ENCODE peak calls at places on chromosomes 3 and 15, in five cellular contexts. H, Y, J, T and P are unnamed samples.

GRCh38 chr3:111338059-111338698 is 203.8 kb upstream of the CD96 start:
- DNase-seq in T (no peak), Y (peak), J (peak), H (peak), P (no peak)

GRCh38 chr3:123424999-123425386 is 23.9 kb downstream of the ADCY5 start:
- DNase-seq in J (no peak), T (no peak), Y (no peak), H (no peak), P (no peak)

GRCh38 chr3:37941608-37942540 is 48.7 kb upstream of the VILL start:
- DNase-seq in Y (no peak), J (peak), H (no peak), T (no peak), P (peak)

GRCh38 chr3:172449468-172450149 is 1.4 kb upstream of the GHSR start:
- DNase-seq in T (no peak), J (peak), H (no peak), Y (no peak), P (no peak)

GRCh38 chr3:172524611-172525010 is 1.4 kb upstream of the TNFSF10 start:
- DNase-seq in H (no peak), Y (no peak), J (no peak), T (no peak), P (no peak)

GRCh38 chr3:145094355-145094941 is 1066.5 kb downstream of the PLOD2 start:
- DNase-seq in H (no peak), Y (peak), J (peak), T (no peak), P (no peak)

GRCh38 chr3:81339040-81339845 is 422.2 kb downstream of the GBE1 start:
- DNase-seq in T (no peak), H (no peak), J (peak), Y (no peak), P (no peak)

GRCh38 chr15:47439146-47439869 is 278.0 kb upstream of the SEMA6D start:
- DNase-seq in J (peak), Y (no peak), H (no peak), T (no peak), P (no peak)

GRCh38 chr3:9402410-9403228 is 5.2 kb downstream of the SETD5 start:
- DNase-seq in H (no peak), T (no peak), Y (no peak), J (no peak), P (no peak)

GRCh38 chr15:74621546-74621920 is 5.9 kb downstream of the CLK3 start:
- DNase-seq in T (no peak), H (no peak), J (no peak), Y (no peak), P (no peak)

GRCh38 chr15:68431037-68431791 is 749 bp downstream of the ITGA11 start:
- DNase-seq in T (no peak), H (no peak), Y (no peak), J (no peak), P (peak)

GRCh38 chr15:69997701-69998273 is 99.9 kb downstream of the TLE3 start:
- DNase-seq in J (no peak), H (no peak), T (no peak), Y (peak), P (peak)

GRCh38 chr3:169863458-169863899 is 6.3 kb downstream of the LRRC31 start:
- DNase-seq in J (peak), T (no peak), H (peak), Y (peak), P (peak)

GRCh38 chr15:58457466-58457965 is 25.7 kb downstream of the LIPC start:
- DNase-seq in T (peak), H (no peak), J (no peak), Y (no peak), P (no peak)

GRCh38 chr15:33443699-33444098 is 132.9 kb downstream of the RYR3 start:
- DNase-seq in T (no peak), J (no peak), H (no peak), Y (no peak), P (no peak)

GRCh38 chr3:14876942-14877341 is 58.2 kb downstream of the FGD5 start:
- DNase-seq in Y (no peak), J (peak), T (peak), H (peak), P (peak)

GRCh38 chr3:15102256-15102655 is 3.3 kb upstream of the RBSN start:
- DNase-seq in J (no peak), T (peak), H (peak), Y (no peak), P (peak)

GRCh38 chr3:133437391-133438093 is 37.7 kb downstream of the BFSP2 start:
- DNase-seq in T (no peak), J (peak), H (no peak), Y (no peak), P (no peak)

GRCh38 chr3:88113311-88114162 is 36.2 kb upstream of the C3orf38 start:
- DNase-seq in Y (peak), J (peak), T (no peak), H (peak), P (peak)

GRCh38 chr3:41352526-41352925 is 153.2 kb downstream of the CTNNB1 start:
- DNase-seq in H (no peak), T (no peak), Y (no peak), J (no peak), P (no peak)

GRCh38 chr15:92681141-92681622 is 25.6 kb upstream of the FAM174B start:
- DNase-seq in J (peak), Y (no peak), H (no peak), T (no peak), P (no peak)

GRCh38 chr3:53493997-53494791 is at the start of gene CACNA1D:
- DNase-seq in T (no peak), H (no peak), Y (peak), J (no peak), P (no peak)

GRCh38 chr3:123881771-123882170 is 2.4 kb downstream of the MYLK start:
- DNase-seq in J (no peak), H (no peak), Y (no peak), T (no peak), P (no peak)

GRCh38 chr3:37987751-37988179 is 2.8 kb upstream of the VILL start:
- DNase-seq in T (no peak), Y (no peak), J (no peak), H (no peak), P (no peak)

GRCh38 chr15:55695432-55695831 is 47.5 kb downstream of the PRTG start:
- DNase-seq in J (no peak), T (no peak), H (no peak), Y (no peak), P (no peak)

GRCh38 chr3:197224034-197224444 is 74.4 kb downstream of the DLG1 start:
- DNase-seq in T (no peak), J (peak), H (no peak), Y (peak), P (no peak)

GRCh38 chr3:111695584-111696213 is 100.6 kb upstream of the ZBED2 start:
- DNase-seq in Y (no peak), J (peak), H (no peak), T (no peak), P (no peak)

GRCh38 chr3:152331018-152331541 is 62.4 kb downstream of the MBNL1 start:
- DNase-seq in T (no peak), H (no peak), J (peak), Y (peak), P (no peak)

GRCh38 chr3:108420926-108421325 is 89.5 kb downstream of the MYH15 start:
- DNase-seq in J (no peak), Y (no peak), T (no peak), H (no peak), P (no peak)

GRCh38 chr3:65500398-65501306 is 538.1 kb downstream of the MAGI1 start:
- DNase-seq in H (no peak), T (no peak), J (peak), Y (no peak), P (no peak)

GRCh38 chr15:73887481-73887880 is 14.1 kb downstream of the TBC1D21 start:
- DNase-seq in H (no peak), Y (no peak), J (no peak), T (no peak), P (no peak)

GRCh38 chr3:37474936-37475335 is 300.6 kb upstream of the LRRFIP2 start:
- DNase-seq in T (no peak), J (no peak), Y (no peak), H (no peak), P (no peak)

GRCh38 chr3:79985866-79986265 is 218.1 kb upstream of the ROBO1 start:
- DNase-seq in J (no peak), H (no peak), T (no peak), Y (no peak), P (no peak)

GRCh38 chr3:193788189-193788946 is 195.4 kb downstream of the OPA1 start:
- DNase-seq in H (no peak), J (peak), T (no peak), Y (peak), P (peak)

GRCh38 chr3:61613666-61614065 is 52.3 kb downstream of the PTPRG start:
- DNase-seq in T (no peak), Y (no peak), H (no peak), J (no peak), P (no peak)

GRCh38 chr15:100001405-100001804 is 268.2 kb upstream of the LYSMD4 start:
- DNase-seq in J (no peak), H (no peak), Y (no peak), T (no peak), P (peak)

GRCh38 chr3:49006591-49007067 is 562 bp upstream of the WDR6 start:
- DNase-seq in Y (no peak), H (no peak), T (peak), J (peak), P (no peak)

GRCh38 chr3:49005298-49005680 is 1.9 kb upstream of the WDR6 start:
- DNase-seq in J (no peak), H (no peak), T (no peak), Y (no peak), P (no peak)

GRCh38 chr3:49005998-49006397 is 1.2 kb upstream of the WDR6 start:
- DNase-seq in Y (no peak), H (no peak), T (no peak), J (no peak), P (no peak)

GRCh38 chr3:49007771-49008528 is 759 bp downstream of the WDR6 start:
- DNase-seq in T (peak), Y (peak), H (peak), J (peak), P (peak)

DNA sequence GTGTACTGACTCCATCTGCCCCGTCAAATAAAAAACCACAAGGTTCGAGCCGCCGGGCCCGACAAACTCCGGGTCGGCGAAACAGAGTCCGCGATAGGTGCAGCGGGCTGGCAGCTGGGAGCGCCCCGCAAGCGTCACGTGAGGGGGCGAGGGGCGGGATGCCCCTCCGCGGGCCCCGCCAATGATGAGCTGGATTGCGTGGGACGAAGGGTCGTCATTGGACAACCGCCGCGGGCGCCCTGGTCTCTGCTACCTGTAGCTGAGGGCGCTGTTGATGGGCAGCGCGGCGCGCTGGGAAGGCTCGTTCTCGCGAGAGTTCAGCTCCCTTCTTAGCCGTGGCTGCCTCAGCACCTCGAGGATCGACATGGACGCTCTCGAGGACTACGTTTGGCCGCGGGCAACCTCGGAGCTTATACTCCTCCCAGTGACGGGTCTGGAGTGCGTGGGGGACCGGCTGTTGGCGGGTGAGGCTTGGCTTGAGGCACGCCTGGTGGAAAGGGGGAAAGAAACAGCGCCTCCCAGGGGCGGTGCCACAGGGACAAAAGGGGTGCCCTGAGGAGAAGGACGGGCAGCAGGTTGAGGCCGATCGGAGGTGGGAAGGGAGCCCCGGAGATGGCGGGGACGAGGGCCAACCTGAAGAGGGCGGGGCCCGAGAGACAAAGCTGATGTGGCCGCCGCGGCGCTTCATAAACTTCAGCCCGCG is at the start of gene WDR6:
- DNase-seq in H (peak), Y (peak), T (peak), J (peak), P (peak)
- TF ChIP-seq POLR2A in H (peak), Y (peak), T (peak), J (peak), P (no peak)

GRCh38 chr3:50665603-50666115 is 9.1 kb upstream of the DOCK3 start:
- DNase-seq in Y (no peak), H (no peak), J (no peak), T (no peak), P (peak)
- TF ChIP-seq CTCF in Y (no peak), H (no peak), J (no peak), T (no peak), P (no peak)

DNA sequence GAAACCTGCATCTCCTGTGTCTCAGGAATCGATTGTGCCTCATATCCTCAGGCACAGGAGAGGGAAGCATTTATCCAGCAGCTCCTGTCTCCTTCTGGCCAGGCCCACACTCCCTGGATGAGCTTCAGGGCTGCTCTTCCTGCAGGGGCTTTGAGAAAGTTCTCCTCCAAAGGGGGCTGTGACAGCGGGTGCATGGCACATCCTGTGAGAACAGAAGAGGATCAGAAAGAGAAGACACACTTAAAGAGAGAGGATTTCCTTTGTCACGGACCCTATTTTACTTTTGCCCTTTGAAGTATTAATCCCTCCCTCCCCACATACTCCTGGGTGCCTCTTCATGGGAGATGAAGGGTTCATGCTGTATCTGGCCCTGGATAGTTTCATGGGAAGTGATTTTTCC is 46.0 kb downstream of the MFSD1 start:
- DNase-seq in H (no peak), T (no peak), Y (no peak), J (no peak), P (no peak)
- TF ChIP-seq POLR2A in H (no peak), T (no peak), Y (no peak), J (no peak), P (no peak)

GRCh38 chr3:66836363-66837152 is 161.5 kb upstream of the KBTBD8 start:
- DNase-seq in Y (no peak), T (no peak), H (no peak), J (peak), P (no peak)
- TF ChIP-seq CTCF in Y (no peak), T (no peak), H (peak), J (no peak), P (no peak)

GRCh38 chr3:64011685-64012084 is 11.6 kb downstream of the PSMD6 start:
- DNase-seq in J (peak), T (no peak), H (no peak), Y (no peak), P (no peak)
- TF ChIP-seq POLR2A in J (no peak), T (no peak), H (no peak), Y (no peak), P (no peak)

DNA sequence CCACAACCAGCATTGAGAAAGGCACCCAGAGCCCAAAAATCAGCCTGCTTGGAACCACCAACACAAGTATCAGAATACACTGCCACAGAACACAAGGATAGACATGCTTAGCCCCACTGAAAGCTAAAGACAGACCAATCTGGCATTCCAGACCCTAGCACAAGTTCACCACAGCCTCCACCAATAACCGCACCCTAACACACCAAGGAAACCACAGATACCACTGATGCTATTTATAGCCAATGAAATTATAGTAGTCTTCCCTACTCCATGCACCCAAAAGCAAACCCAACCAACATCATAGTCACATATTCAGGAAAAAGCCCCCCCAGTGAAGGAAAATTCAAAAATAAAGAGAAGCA is 83.9 kb upstream of the STT3B start:
- DNase-seq in Y (no peak), H (no peak), T (no peak), J (no peak), P (no peak)
- TF ChIP-seq CTCF in Y (no peak), H (no peak), T (no peak), J (no peak), P (no peak)

DNA sequence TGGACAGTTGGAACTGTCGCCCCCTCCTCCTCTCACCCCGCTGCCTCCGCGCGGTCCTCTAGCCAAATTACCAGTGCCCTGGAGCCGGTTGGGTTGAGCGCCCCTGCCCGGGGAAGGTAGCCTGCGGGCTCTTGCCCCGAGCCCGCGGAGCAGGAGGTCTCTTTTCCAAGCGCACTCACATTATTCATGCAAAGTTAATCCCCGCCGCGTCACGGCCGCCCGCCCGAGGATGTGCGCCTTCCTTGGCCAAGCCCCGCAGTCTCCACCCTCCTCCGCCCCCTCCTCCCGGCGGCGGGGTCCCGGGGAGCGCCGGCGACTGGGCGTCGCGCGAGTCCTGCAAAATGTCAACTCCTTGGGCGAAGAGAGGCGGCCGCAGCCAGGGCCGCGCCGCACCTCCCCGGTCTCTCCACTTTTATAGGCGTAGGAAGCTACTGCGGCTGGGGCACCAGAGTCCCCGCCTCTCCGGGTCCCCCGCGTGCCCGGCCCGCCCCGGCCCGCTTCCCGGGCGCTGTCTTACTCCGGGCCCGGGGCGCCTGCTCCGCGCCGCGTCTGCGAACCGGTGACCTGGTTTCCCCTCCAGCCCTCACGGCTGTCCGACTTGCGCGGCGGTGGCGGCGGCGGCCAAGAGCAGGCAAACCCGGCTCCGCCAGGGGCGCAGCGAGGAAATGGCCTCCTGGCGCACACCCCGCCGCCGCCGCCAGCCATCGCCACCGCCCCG is at the start of gene THRB:
- DNase-seq in T (peak), Y (peak), J (peak), H (peak), P (peak)
- TF ChIP-seq POLR2A in T (peak), Y (no peak), J (no peak), H (no peak), P (peak)

GRCh38 chr15:36334059-36334458 is 245.4 kb upstream of the CDIN1 start:
- DNase-seq in J (no peak), T (no peak), Y (no peak), H (no peak), P (no peak)

GRCh38 chr15:36332896-36333295 is 246.5 kb upstream of the CDIN1 start:
- DNase-seq in H (no peak), Y (no peak), T (no peak), J (no peak), P (no peak)

GRCh38 chr15:36331531-36332275 is 247.7 kb upstream of the CDIN1 start:
- DNase-seq in J (no peak), T (no peak), H (no peak), Y (no peak), P (no peak)

GRCh38 chr15:36330598-36330997 is 248.8 kb upstream of the CDIN1 start:
- DNase-seq in T (no peak), Y (no peak), J (no peak), H (no peak), P (no peak)

GRCh38 chr15:36332301-36332700 is 247.1 kb upstream of the CDIN1 start:
- DNase-seq in T (no peak), J (no peak), H (no peak), Y (no peak), P (no peak)
- TF ChIP-seq CTCF in T (no peak), J (no peak), H (no peak), Y (no peak), P (no peak)